ENCODE peak calls at places on chromosomes 5 and 9, in five cellular contexts. E, Z, N, Y and X are unnamed samples.

GRCh38 chr5:6590581-6590980 is 42.3 kb downstream of the NSUN2 start:
- DNase-seq in E (no peak), Z (no peak), Y (no peak), N (no peak), X (no peak)

GRCh38 chr9:116149844-116150243 is 3.7 kb upstream of the PAPPA start:
- DNase-seq in N (peak), E (peak), Y (no peak), Z (no peak), X (peak)

GRCh38 chr9:99474186-99474585 is 252.1 kb downstream of the SEC61B start:
- DNase-seq in E (no peak), Y (no peak), N (no peak), Z (no peak), X (no peak)

GRCh38 chr9:109114670-109115069 is 5.1 kb downstream of the TMEM245 start:
- DNase-seq in N (no peak), Z (no peak), E (no peak), Y (no peak), X (no peak)

GRCh38 chr9:93257808-93258331 is 73.9 kb downstream of the WNK2 start:
- DNase-seq in N (no peak), Y (no peak), E (no peak), Z (no peak), X (no peak)

GRCh38 chr5:175816348-175816747 is 55.0 kb upstream of the CPLX2 start:
- DNase-seq in Z (peak), E (no peak), N (peak), Y (no peak), X (peak)

GRCh38 chr5:177403194-177403825 is 2.8 kb upstream of the PFN3 start:
- DNase-seq in N (no peak), Y (no peak), Z (no peak), E (peak), X (peak)

GRCh38 chr9:98191615-98192502 is 578 bp downstream of the CORO2A start:
- DNase-seq in Y (no peak), E (no peak), N (peak), Z (no peak), X (peak)

GRCh38 chr9:33170464-33171156 is 3.5 kb upstream of the B4GALT1 start:
- DNase-seq in N (no peak), Y (no peak), E (peak), Z (no peak), X (peak)

GRCh38 chr5:10333154-10334006 is 20.1 kb upstream of the MARCHF6 start:
- DNase-seq in E (peak), N (no peak), Y (no peak), Z (no peak), X (peak)

GRCh38 chr9:121098567-121099198 is 23.9 kb downstream of the CNTRL start:
- DNase-seq in Y (no peak), N (no peak), E (no peak), Z (no peak), X (no peak)

GRCh38 chr5:57450991-57451876 is 31.4 kb downstream of the ACTBL2 start:
- DNase-seq in Y (no peak), Z (no peak), E (no peak), N (no peak), X (no peak)

GRCh38 chr5:109156885-109157284 is 252.9 kb downstream of the PJA2 start:
- DNase-seq in Z (no peak), E (no peak), N (no peak), Y (no peak), X (no peak)

GRCh38 chr5:80711938-80712337 is 57.2 kb upstream of the DHFR start:
- DNase-seq in N (peak), Z (peak), Y (no peak), E (peak), X (peak)

GRCh38 chr5:130963798-130964197 is 201.3 kb downstream of the HINT1 start:
- DNase-seq in N (no peak), Y (no peak), Z (no peak), E (no peak), X (no peak)

GRCh38 chr5:73300520-73301207 is 127.7 kb downstream of the TMEM174 start:
- DNase-seq in Y (no peak), E (no peak), N (no peak), Z (no peak), X (peak)

GRCh38 chr5:55923873-55924500 is 70.8 kb downstream of the IL6ST start:
- DNase-seq in N (no peak), Z (no peak), Y (no peak), E (no peak), X (no peak)

GRCh38 chr5:149298857-149299404 is 27.3 kb downstream of the AFAP1L1 start:
- DNase-seq in Y (no peak), Z (no peak), E (no peak), N (no peak), X (no peak)

GRCh38 chr9:106482733-106483132 is 380.2 kb upstream of the ZNF462 start:
- DNase-seq in Y (no peak), N (no peak), Z (no peak), E (no peak), X (no peak)

GRCh38 chr5:154761062-154761740 is 6.0 kb downstream of the LARP1 start:
- DNase-seq in Z (no peak), Y (no peak), E (no peak), N (no peak), X (no peak)

GRCh38 chr5:143442398-143442797 is 38.9 kb upstream of the NR3C1 start:
- DNase-seq in Y (no peak), E (no peak), N (no peak), Z (no peak), X (no peak)

GRCh38 chr9:78644359-78644758 is 347.4 kb downstream of the PSAT1 start:
- DNase-seq in N (no peak), Z (no peak), Y (no peak), E (no peak), X (no peak)

GRCh38 chr9:21813575-21814473 is 11.4 kb downstream of the MTAP start:
- DNase-seq in Y (no peak), N (no peak), Z (peak), E (peak), X (peak)

GRCh38 chr5:97728920-97729319 is 545.9 kb upstream of the RIOK2 start:
- DNase-seq in E (no peak), Y (no peak), Z (no peak), N (no peak), X (no peak)

GRCh38 chr5:77588175-77588574 is 50.3 kb downstream of the OTP start:
- DNase-seq in Z (no peak), E (no peak), Y (no peak), N (no peak), X (no peak)

GRCh38 chr5:77586101-77586500 is 52.4 kb downstream of the OTP start:
- DNase-seq in Z (no peak), Y (no peak), E (no peak), N (no peak), X (no peak)

DNA sequence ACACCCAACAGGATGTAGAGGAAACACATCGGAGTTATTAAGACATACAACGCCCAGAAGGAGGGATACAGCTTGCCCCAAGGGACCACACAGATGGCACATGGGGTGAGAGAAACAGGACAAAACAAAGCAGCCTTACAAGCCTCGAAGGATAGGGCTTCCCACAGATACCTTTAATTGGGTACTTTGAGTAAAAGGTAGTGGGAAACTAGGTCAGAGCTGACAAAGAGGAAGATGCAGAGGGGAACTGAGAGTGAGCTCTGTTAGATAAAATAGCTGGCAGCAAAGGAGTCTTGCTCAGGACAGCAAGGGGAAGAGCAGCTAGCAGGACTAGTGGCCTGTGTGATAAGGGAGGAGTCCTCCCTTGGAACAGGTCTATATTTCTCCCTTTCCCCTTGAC is 48.2 kb downstream of the OTP start:
- DNase-seq in E (no peak), Z (no peak), Y (peak), N (no peak), X (peak)
- TF ChIP-seq JUNB in E (no peak), Z (no peak), Y (peak), N (no peak), X (no peak)

GRCh38 chr5:38466444-38467189 is 89.8 kb downstream of the LIFR start:
- DNase-seq in N (no peak), E (peak), Y (no peak), Z (no peak), X (no peak)
- H3K27ac ChIP-seq in N (no peak), E (peak), Y (no peak), Z (no peak), X (no peak)

GRCh38 chr9:124343533-124344290 is 71.5 kb downstream of the PSMB7 start:
- DNase-seq in Y (no peak), Z (no peak), E (no peak), N (no peak), X (no peak)
- H3K4me2 ChIP-seq in Y (no peak), Z (no peak), E (no peak), N (no peak), X (no peak)

GRCh38 chr5:169893586-169893985 is 86.7 kb downstream of the INSYN2B start:
- DNase-seq in Y (no peak), Z (no peak), E (no peak), N (no peak), X (no peak)
- TF ChIP-seq JUNB in Y (no peak), Z (no peak), E (no peak), N (no peak), X (no peak)

DNA sequence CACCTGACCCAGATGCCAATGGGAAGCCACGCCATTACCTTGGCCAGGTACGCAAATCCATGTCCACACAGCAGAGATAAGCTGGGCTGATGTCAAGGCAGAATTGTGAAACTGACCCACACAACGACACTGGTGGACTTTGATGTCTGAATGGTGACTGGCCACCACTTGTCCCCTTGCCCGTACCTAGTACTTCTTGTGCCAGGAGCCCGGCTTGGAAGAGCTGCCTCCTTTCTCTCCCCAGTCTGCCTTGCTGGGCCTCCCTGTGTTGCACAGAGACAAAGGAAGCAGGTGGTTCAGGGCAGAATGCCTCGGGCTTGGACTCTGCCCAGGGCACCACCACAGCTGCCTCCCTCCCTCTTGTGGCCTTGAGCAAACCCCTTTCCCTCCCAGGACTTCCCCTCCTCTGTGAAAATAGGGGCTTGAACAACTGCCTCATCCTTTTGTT is 23.3 kb downstream of the PTGES2 start:
- DNase-seq in Z (peak), N (no peak), Y (no peak), E (no peak), X (no peak)
- H3K27ac ChIP-seq in Z (peak), N (no peak), Y (no peak), E (no peak), X (peak)